ENCODE peak calls at places on chromosomes 1 and 21, in four cellular contexts. M is HCT116, L is prostate gland, T is vagina. V is an unnamed sample.

GRCh38 chr1:27719286-27720251 is 6.2 kb upstream of the FAM76A start:
- DNase-seq in T (no peak), L (no peak), M (no peak), V (peak)

GRCh38 chr1:110173466-110174117 is 23.3 kb downstream of the SLC6A17 start:
- DNase-seq in T (no peak), L (no peak), M (no peak), V (no peak)

GRCh38 chr1:232335751-232336274 is 294.1 kb downstream of the SIPA1L2 start:
- DNase-seq in L (no peak), T (no peak), M (no peak), V (no peak)

GRCh38 chr1:59367269-59368006 is 70.5 kb downstream of the FGGY start:
- DNase-seq in T (no peak), M (no peak), L (no peak), V (no peak)

GRCh38 chr1:96843196-96843595 is 121.6 kb downstream of the PTBP2 start:
- DNase-seq in M (no peak), T (no peak), L (no peak), V (no peak)

GRCh38 chr1:31441073-31441472 is 28.1 kb downstream of the SERINC2 start:
- DNase-seq in L (no peak), T (no peak), M (no peak), V (no peak)

GRCh38 chr1:36925251-36925650 is 109.1 kb downstream of the GRIK3 start:
- DNase-seq in M (no peak), T (no peak), L (no peak), V (peak)

GRCh38 chr1:58739851-58740466 is 40.1 kb upstream of the MYSM1 start:
- DNase-seq in M (peak), L (peak), T (no peak), V (peak)

GRCh38 chr21:31162079-31162699 is 123.9 kb upstream of the KRTAP19-8 start:
- DNase-seq in L (no peak), M (no peak), T (no peak), V (no peak)

GRCh38 chr1:6446665-6447015 is 19.3 kb downstream of the TNFRSF25 start:
- DNase-seq in T (no peak), M (no peak), L (no peak), V (no peak)

GRCh38 chr1:6448749-6449631 is 17.0 kb downstream of the TNFRSF25 start:
- DNase-seq in T (no peak), M (no peak), L (no peak), V (peak)

GRCh38 chr1:6447016-6447817 is 18.8 kb downstream of the TNFRSF25 start:
- DNase-seq in M (no peak), L (no peak), T (no peak), V (no peak)

GRCh38 chr1:6450005-6450450 is 15.9 kb downstream of the TNFRSF25 start:
- DNase-seq in T (no peak), M (no peak), L (no peak), V (no peak)

GRCh38 chr1:6447818-6448748 is 17.9 kb downstream of the TNFRSF25 start:
- DNase-seq in L (no peak), T (no peak), M (peak), V (no peak)
- TF ChIP-seq POLR2AphosphoS5 in L (no peak), T (no peak), M (peak), V (no peak)

GRCh38 chr1:107897428-107898339 is 67.3 kb downstream of the VAV3 start:
- DNase-seq in L (no peak), T (no peak), M (no peak), V (no peak)
- TF ChIP-seq POLR2AphosphoS5 in L (no peak), T (no peak), M (no peak), V (no peak)

DNA sequence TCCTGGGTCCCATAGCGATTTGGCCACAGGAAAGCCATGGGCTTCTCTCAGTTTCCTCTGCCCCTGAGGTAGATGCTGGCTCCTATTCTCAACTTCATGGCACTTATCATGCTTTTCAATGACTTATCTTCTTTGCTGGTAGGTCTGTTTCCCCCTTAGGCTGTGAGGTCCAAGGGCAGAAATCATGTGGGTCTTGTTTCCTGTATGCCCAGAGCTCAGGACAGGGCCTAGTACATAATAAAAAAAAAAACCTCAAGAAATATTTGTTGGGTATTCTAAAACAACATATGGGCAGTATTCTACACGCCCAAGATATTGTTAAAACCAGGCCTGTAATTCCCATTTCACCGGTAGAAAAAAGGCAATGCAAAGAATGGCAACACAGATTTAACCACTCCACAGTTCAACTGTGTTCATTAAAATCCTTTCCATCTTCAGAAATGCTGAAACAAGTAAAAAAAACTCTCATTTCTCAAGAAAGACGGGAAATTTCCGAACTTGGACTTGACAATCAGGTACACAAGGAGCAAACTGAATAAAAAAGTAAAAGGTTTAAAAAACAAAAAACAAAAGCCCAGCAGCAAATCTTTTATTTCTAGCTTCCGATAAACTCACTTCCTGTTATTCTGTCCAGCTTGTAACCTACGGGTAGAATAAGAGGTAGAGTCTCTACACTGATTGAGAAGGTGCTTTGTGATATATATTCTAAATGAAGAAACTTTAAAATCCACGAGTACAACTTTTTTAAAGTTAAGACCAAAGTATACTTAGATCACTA is 6.3 kb upstream of the TDRD10 start:
- DNase-seq in L (no peak), M (no peak), T (no peak), V (no peak)
- TF ChIP-seq POLR2AphosphoS5 in L (no peak), M (no peak), T (no peak), V (no peak)

DNA sequence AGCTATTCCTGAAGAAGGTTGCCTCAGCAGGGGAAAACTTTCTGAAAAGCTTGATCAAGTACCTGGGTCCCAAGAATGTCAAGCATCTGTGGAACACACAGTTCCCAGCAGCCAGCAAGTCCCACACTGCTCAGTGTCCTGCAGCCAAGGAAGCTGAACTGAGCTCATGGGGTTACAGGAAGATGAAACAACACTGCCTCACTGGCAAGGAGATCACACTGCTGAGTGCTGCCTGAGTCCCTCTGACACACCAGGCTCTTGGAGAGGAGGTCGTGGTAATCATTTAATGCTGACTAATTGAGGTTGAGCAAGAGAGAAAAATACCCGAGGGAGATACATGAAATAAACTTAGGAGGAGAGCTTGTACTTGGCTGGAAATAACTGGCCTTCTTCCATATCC is 75.2 kb downstream of the MPZL1 start:
- DNase-seq in M (no peak), T (no peak), L (peak), V (no peak)
- TF ChIP-seq POLR2AphosphoS5 in M (no peak), T (peak), L (peak), V (peak)

GRCh38 chr1:12040457-12041051 is 21.3 kb downstream of the MIIP start:
- DNase-seq in L (peak), T (no peak), M (no peak), V (no peak)
- TF ChIP-seq POLR2AphosphoS5 in L (peak), T (no peak), M (no peak), V (peak)

V was measured in SK-N-SH.